ENCODE peak calls at places on chromosomes 7 and 10, in seven cellular contexts. U is heart left ventricle, Q is A549, I is Peyer's patch, V is body of pancreas, A is IMR-90, J is ovary. N is an unnamed sample.

GRCh38 chr10:4195214-4195613 is 410.2 kb upstream of the KLF6 start:
- DNase-seq in U (no peak), Q (peak), I (no peak), V (no peak), A (peak), J (no peak), N (no peak)

GRCh38 chr10:61891911-61892310 is 9.6 kb upstream of the ARID5B start:
- DNase-seq in U (no peak), Q (no peak), I (no peak), V (no peak), A (peak), J (no peak), N (no peak)

GRCh38 chr7:101938115-101938514 is 120.7 kb downstream of the CUX1 start:
- DNase-seq in U (no peak), Q (no peak), I (no peak), V (no peak), A (no peak), J (no peak), N (no peak)

GRCh38 chr10:97718659-97719142 is 5.2 kb downstream of the MARVELD1 start:
- DNase-seq in U (no peak), Q (peak), I (no peak), V (peak), A (no peak), J (peak), N (peak)

GRCh38 chr10:23412223-23412622 is 26.7 kb upstream of the OTUD1 start:
- DNase-seq in U (no peak), Q (no peak), I (no peak), V (no peak), A (peak), J (no peak), N (no peak)

GRCh38 chr10:26946103-26946907 is 85.5 kb upstream of the ABI1 start:
- DNase-seq in U (no peak), Q (no peak), I (no peak), V (no peak), A (no peak), J (no peak), N (no peak)

GRCh38 chr10:4686644-4686996 is 139.4 kb upstream of the AKR1E2 start:
- DNase-seq in U (no peak), Q (peak), I (no peak), V (no peak), A (peak), J (no peak), N (no peak)

GRCh38 chr7:91731962-91732361 is 148.5 kb downstream of the MTERF1 start:
- DNase-seq in U (no peak), Q (no peak), I (no peak), V (no peak), A (no peak), J (no peak), N (no peak)

GRCh38 chr7:101942603-101943210 is 125.3 kb downstream of the CUX1 start:
- DNase-seq in U (no peak), Q (no peak), I (no peak), V (no peak), A (no peak), J (no peak), N (peak)

GRCh38 chr10:27998178-27998953 is 513 bp downstream of the ODAD2 start:
- DNase-seq in U (no peak), Q (no peak), I (no peak), V (peak), A (peak), J (peak), N (no peak)

GRCh38 chr10:88952647-88953111 is at the start of gene ACTA2:
- DNase-seq in U (peak), Q (no peak), I (no peak), V (no peak), A (peak), J (peak), N (peak)
- TF ChIP-seq POLR2A in U (no peak), Q (no peak), I (no peak), V (peak), A (peak), J (no peak), N (no peak)

GRCh38 chr7:134420509-134421125 is 38.3 kb downstream of the AKR1B1 start:
- DNase-seq in U (no peak), Q (peak), I (no peak), V (peak), A (peak), J (no peak), N (peak)
- TF ChIP-seq CTCF in U (peak), Q (peak), I (peak), V (peak), A (peak), J (peak), N (peak)

GRCh38 chr10:112985701-112986510 is 35.9 kb downstream of the TCF7L2 start:
- DNase-seq in U (no peak), Q (no peak), I (no peak), V (no peak), A (peak), J (no peak), N (no peak)
- H3K27ac ChIP-seq in U (no peak), Q (peak), I (no peak), V (no peak), A (no peak), J (no peak), N (peak)

GRCh38 chr10:32379950-32380547 is 33.1 kb upstream of the EPC1 start:
- DNase-seq in U (no peak), Q (no peak), I (no peak), V (no peak), A (no peak), J (no peak), N (no peak)

GRCh38 chr10:32378371-32379301 is 31.7 kb upstream of the EPC1 start:
- DNase-seq in U (peak), Q (peak), I (peak), V (peak), A (peak), J (peak), N (peak)

GRCh38 chr10:32381165-32381564 is 34.2 kb upstream of the EPC1 start:
- DNase-seq in U (no peak), Q (no peak), I (no peak), V (no peak), A (no peak), J (no peak), N (no peak)

GRCh38 chr10:32377458-32378370 is 30.8 kb upstream of the EPC1 start:
- DNase-seq in U (no peak), Q (no peak), I (peak), V (peak), A (peak), J (no peak), N (no peak)

DNA sequence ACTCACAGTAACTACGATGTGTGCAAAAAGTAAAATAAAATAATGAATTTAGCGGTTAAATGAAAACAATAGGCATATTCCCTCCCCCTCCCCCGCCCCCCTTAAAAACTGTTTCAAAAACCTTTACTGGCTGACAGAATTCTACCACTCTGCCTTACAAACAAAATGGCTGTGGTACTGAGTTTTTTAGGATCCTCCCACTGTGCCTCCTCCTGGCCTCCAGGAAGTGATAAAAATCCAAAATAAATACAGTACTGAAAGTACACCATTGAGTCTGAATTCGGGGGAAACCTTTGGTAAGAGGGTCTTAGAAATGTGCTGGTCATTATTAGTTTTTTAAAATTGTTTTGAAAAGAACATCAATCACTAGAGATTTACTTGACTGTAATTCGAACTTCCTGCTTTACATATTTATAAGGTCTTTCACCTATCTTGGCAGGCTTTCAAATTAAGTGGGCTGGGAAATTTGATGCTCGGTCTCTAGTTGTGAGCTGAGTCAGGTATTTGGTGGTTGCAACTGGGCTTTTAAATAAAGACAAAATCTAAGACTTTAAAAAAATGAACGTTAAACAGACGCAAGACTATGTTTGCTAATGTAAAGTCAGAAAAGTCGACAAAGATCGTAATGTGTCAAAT is 32.5 kb upstream of the EPC1 start:
- DNase-seq in U (no peak), Q (no peak), I (peak), V (no peak), A (peak), J (no peak), N (no peak)
- TF ChIP-seq POLR2A in U (no peak), Q (no peak), I (no peak), V (no peak), A (no peak), J (no peak), N (no peak)